ENCODE peak calls at places on chromosomes 6 and 20, in nine cellular contexts. One of them, this sample, is unnamed.

GRCh38 chr20:52103911-52104545 is 87.6 kb downstream of the ZFP64 start:
- DNase-seq in AG04449: no peak
- DNase-seq in B cell: peak; percentile 6
- DNase-seq in nephron progenitor cell: peak; percentile 44
- DNase-seq in upper lobe of right lung: peak; percentile 48
- DNase-seq in tibial nerve: no peak
- DNase-seq in WTC11: peak; percentile 68
- DNase-seq in glutamatergic neuron: peak; percentile 32
- DNase-seq in lower leg skin: no peak
- DNase-seq in this sample: no peak

GRCh38 chr6:25596928-25597818 is 54.8 kb upstream of the SCGN start:
- DNase-seq in lower leg skin: no peak
- DNase-seq in AG04449: no peak
- DNase-seq in glutamatergic neuron: no peak
- DNase-seq in tibial nerve: no peak
- DNase-seq in WTC11: no peak
- DNase-seq in B cell: no peak
- DNase-seq in nephron progenitor cell: no peak
- DNase-seq in upper lobe of right lung: no peak
- DNase-seq in this sample: no peak

GRCh38 chr6:100116409-100117194 is 122.6 kb upstream of the MCHR2 start:
- DNase-seq in glutamatergic neuron: peak; percentile 51
- DNase-seq in WTC11: peak; percentile 43
- DNase-seq in upper lobe of right lung: no peak
- DNase-seq in nephron progenitor cell: peak; percentile 41
- DNase-seq in tibial nerve: peak; percentile 61
- DNase-seq in lower leg skin: no peak
- DNase-seq in AG04449: no peak
- DNase-seq in B cell: peak; percentile 37
- DNase-seq in this sample: peak; percentile 38

GRCh38 chr6:32152414-32153251 is 894 bp upstream of the PRRT1 start:
- DNase-seq in tibial nerve: no peak
- DNase-seq in upper lobe of right lung: no peak
- DNase-seq in AG04449: no peak
- DNase-seq in WTC11: no peak
- DNase-seq in glutamatergic neuron: peak; percentile 23
- DNase-seq in nephron progenitor cell: no peak
- DNase-seq in lower leg skin: no peak
- DNase-seq in B cell: no peak
- DNase-seq in this sample: no peak

GRCh38 chr6:6320901-6321300 is 439 bp upstream of the F13A1 start:
- DNase-seq in lower leg skin: no peak
- DNase-seq in tibial nerve: no peak
- DNase-seq in AG04449: no peak
- DNase-seq in nephron progenitor cell: no peak
- DNase-seq in glutamatergic neuron: no peak
- DNase-seq in B cell: no peak
- DNase-seq in upper lobe of right lung: no peak
- DNase-seq in WTC11: no peak
- DNase-seq in this sample: no peak

GRCh38 chr6:122789862-122790739 is 1.0 kb downstream of the SMPDL3A start:
- DNase-seq in AG04449: no peak
- DNase-seq in glutamatergic neuron: peak; percentile 18
- DNase-seq in nephron progenitor cell: peak; percentile 20
- DNase-seq in WTC11: peak; percentile 42
- DNase-seq in lower leg skin: no peak
- DNase-seq in upper lobe of right lung: peak; percentile 64
- DNase-seq in tibial nerve: peak; percentile 45
- DNase-seq in B cell: peak; percentile 20
- DNase-seq in this sample: no peak

GRCh38 chr6:47135772-47136171 is 93.6 kb upstream of the ADGRF1 start:
- DNase-seq in upper lobe of right lung: no peak
- DNase-seq in AG04449: peak; percentile 44
- DNase-seq in lower leg skin: no peak
- DNase-seq in WTC11: no peak
- DNase-seq in B cell: no peak
- DNase-seq in nephron progenitor cell: no peak
- DNase-seq in tibial nerve: no peak
- DNase-seq in glutamatergic neuron: no peak
- DNase-seq in this sample: no peak

GRCh38 chr20:33169176-33169794 is 1.3 kb downstream of the BPIFA2 start:
- DNase-seq in WTC11: peak; percentile 70
- DNase-seq in tibial nerve: no peak
- DNase-seq in lower leg skin: no peak
- DNase-seq in AG04449: no peak
- DNase-seq in upper lobe of right lung: no peak
- DNase-seq in B cell: no peak
- DNase-seq in nephron progenitor cell: peak; percentile 21
- DNase-seq in glutamatergic neuron: no peak
- DNase-seq in this sample: peak; percentile 35

GRCh38 chr20:23658989-23659609 is 21.3 kb upstream of the CST3 start:
- DNase-seq in nephron progenitor cell: no peak
- DNase-seq in tibial nerve: no peak
- DNase-seq in lower leg skin: no peak
- DNase-seq in AG04449: no peak
- DNase-seq in WTC11: no peak
- DNase-seq in glutamatergic neuron: no peak
- DNase-seq in upper lobe of right lung: no peak
- DNase-seq in B cell: no peak
- DNase-seq in this sample: no peak

GRCh38 chr6:119742188-119742803 is 392.7 kb upstream of the MAN1A1 start:
- DNase-seq in lower leg skin: peak; percentile 89
- DNase-seq in B cell: peak; percentile 73
- DNase-seq in WTC11: peak; percentile 86
- DNase-seq in AG04449: no peak
- DNase-seq in glutamatergic neuron: peak; percentile 85
- DNase-seq in tibial nerve: peak; percentile 81
- DNase-seq in upper lobe of right lung: peak; percentile 74
- DNase-seq in nephron progenitor cell: peak; percentile 80
- DNase-seq in this sample: peak; percentile 77

GRCh38 chr6:46044876-46045617 is 29.4 kb upstream of the CLIC5 start:
- DNase-seq in B cell: no peak
- DNase-seq in nephron progenitor cell: no peak
- DNase-seq in glutamatergic neuron: no peak
- DNase-seq in WTC11: no peak
- DNase-seq in upper lobe of right lung: no peak
- DNase-seq in lower leg skin: no peak
- DNase-seq in tibial nerve: peak; percentile 70
- DNase-seq in AG04449: peak; percentile 7
- DNase-seq in this sample: no peak

GRCh38 chr20:39983183-39983582 is 705.9 kb downstream of the MAFB start:
- DNase-seq in B cell: no peak
- DNase-seq in glutamatergic neuron: no peak
- DNase-seq in tibial nerve: no peak
- DNase-seq in WTC11: no peak
- DNase-seq in lower leg skin: no peak
- DNase-seq in AG04449: no peak
- DNase-seq in upper lobe of right lung: no peak
- DNase-seq in nephron progenitor cell: no peak
- DNase-seq in this sample: no peak

GRCh38 chr6:36760685-36761435 is 63.2 kb downstream of the RAB44 start:
- DNase-seq in glutamatergic neuron: no peak
- DNase-seq in lower leg skin: no peak
- DNase-seq in nephron progenitor cell: no peak
- DNase-seq in B cell: no peak
- DNase-seq in tibial nerve: no peak
- DNase-seq in WTC11: no peak
- DNase-seq in upper lobe of right lung: no peak
- DNase-seq in AG04449: no peak
- DNase-seq in this sample: no peak

GRCh38 chr6:53960311-53960710 is 150.9 kb upstream of the MLIP start:
- DNase-seq in WTC11: no peak
- DNase-seq in lower leg skin: no peak
- DNase-seq in glutamatergic neuron: no peak
- DNase-seq in tibial nerve: no peak
- DNase-seq in nephron progenitor cell: no peak
- DNase-seq in AG04449: no peak
- DNase-seq in B cell: no peak
- DNase-seq in upper lobe of right lung: no peak
- DNase-seq in this sample: no peak

GRCh38 chr20:20138301-20139064 is 86.2 kb downstream of the CFAP61 start:
- DNase-seq in B cell: no peak
- DNase-seq in nephron progenitor cell: no peak
- DNase-seq in WTC11: no peak
- DNase-seq in lower leg skin: no peak
- DNase-seq in tibial nerve: no peak
- DNase-seq in glutamatergic neuron: no peak
- DNase-seq in AG04449: no peak
- DNase-seq in upper lobe of right lung: no peak
- DNase-seq in this sample: no peak

GRCh38 chr6:156934054-156934424 is 156.9 kb downstream of the ARID1B start:
- DNase-seq in AG04449: no peak
- DNase-seq in B cell: no peak
- DNase-seq in upper lobe of right lung: no peak
- DNase-seq in WTC11: no peak
- DNase-seq in glutamatergic neuron: no peak
- DNase-seq in nephron progenitor cell: no peak
- DNase-seq in tibial nerve: no peak
- DNase-seq in lower leg skin: no peak
- DNase-seq in this sample: no peak
- TF ChIP-seq CTCF in AG04449: no peak
- TF ChIP-seq CTCF in B cell: no peak
- TF ChIP-seq CTCF in upper lobe of right lung: no peak
- TF ChIP-seq CTCF in WTC11: no peak
- TF ChIP-seq CTCF in glutamatergic neuron: no peak
- TF ChIP-seq CTCF in nephron progenitor cell: no peak
- TF ChIP-seq CTCF in tibial nerve: no peak
- TF ChIP-seq CTCF in lower leg skin: no peak
- TF ChIP-seq CTCF in this sample: no peak

GRCh38 chr6:43143235-43144124 is 27.6 kb upstream of the SRF start:
- DNase-seq in glutamatergic neuron: peak; percentile 91
- DNase-seq in AG04449: peak; percentile 75
- DNase-seq in nephron progenitor cell: peak; percentile 87
- DNase-seq in B cell: peak; percentile 84
- DNase-seq in WTC11: peak; percentile 94
- DNase-seq in upper lobe of right lung: peak; percentile 91
- DNase-seq in tibial nerve: peak; percentile 80
- DNase-seq in lower leg skin: peak; percentile 96
- DNase-seq in this sample: peak; percentile 87
- TF ChIP-seq CTCF in glutamatergic neuron: peak; percentile 89
- TF ChIP-seq CTCF in AG04449: peak; percentile 98
- TF ChIP-seq CTCF in nephron progenitor cell: peak; percentile 96
- TF ChIP-seq CTCF in B cell: peak; percentile 87
- TF ChIP-seq CTCF in WTC11: peak; percentile 92
- TF ChIP-seq CTCF in upper lobe of right lung: peak; percentile 95
- TF ChIP-seq CTCF in tibial nerve: peak; percentile 95
- TF ChIP-seq CTCF in lower leg skin: no peak
- TF ChIP-seq CTCF in this sample: peak; percentile 99

GRCh38 chr6:41228616-41229015 is 467 bp downstream of the TREML4 start:
- DNase-seq in lower leg skin: no peak
- DNase-seq in tibial nerve: no peak
- DNase-seq in WTC11: peak; percentile 46
- DNase-seq in glutamatergic neuron: no peak
- DNase-seq in AG04449: no peak
- DNase-seq in nephron progenitor cell: no peak
- DNase-seq in B cell: no peak
- DNase-seq in upper lobe of right lung: no peak
- DNase-seq in this sample: no peak
- TF ChIP-seq CTCF in lower leg skin: no peak
- TF ChIP-seq CTCF in tibial nerve: no peak
- TF ChIP-seq CTCF in WTC11: peak; percentile 20
- TF ChIP-seq CTCF in glutamatergic neuron: no peak
- TF ChIP-seq CTCF in AG04449: no peak
- TF ChIP-seq CTCF in nephron progenitor cell: no peak
- TF ChIP-seq CTCF in B cell: no peak
- TF ChIP-seq CTCF in upper lobe of right lung: no peak
- TF ChIP-seq CTCF in this sample: no peak

GRCh38 chr20:46621492-46621891 is 29.8 kb downstream of the SLC13A3 start:
- DNase-seq in WTC11: no peak
- DNase-seq in upper lobe of right lung: no peak
- DNase-seq in lower leg skin: no peak
- DNase-seq in B cell: no peak
- DNase-seq in nephron progenitor cell: no peak
- DNase-seq in AG04449: peak; percentile 7
- DNase-seq in tibial nerve: no peak
- DNase-seq in glutamatergic neuron: no peak
- DNase-seq in this sample: no peak
- TF ChIP-seq CTCF in WTC11: no peak
- TF ChIP-seq CTCF in upper lobe of right lung: no peak
- TF ChIP-seq CTCF in lower leg skin: no peak
- TF ChIP-seq CTCF in B cell: no peak
- TF ChIP-seq CTCF in nephron progenitor cell: no peak
- TF ChIP-seq CTCF in AG04449: no peak
- TF ChIP-seq CTCF in tibial nerve: no peak
- TF ChIP-seq CTCF in glutamatergic neuron: no peak
- TF ChIP-seq CTCF in this sample: no peak

DNA sequence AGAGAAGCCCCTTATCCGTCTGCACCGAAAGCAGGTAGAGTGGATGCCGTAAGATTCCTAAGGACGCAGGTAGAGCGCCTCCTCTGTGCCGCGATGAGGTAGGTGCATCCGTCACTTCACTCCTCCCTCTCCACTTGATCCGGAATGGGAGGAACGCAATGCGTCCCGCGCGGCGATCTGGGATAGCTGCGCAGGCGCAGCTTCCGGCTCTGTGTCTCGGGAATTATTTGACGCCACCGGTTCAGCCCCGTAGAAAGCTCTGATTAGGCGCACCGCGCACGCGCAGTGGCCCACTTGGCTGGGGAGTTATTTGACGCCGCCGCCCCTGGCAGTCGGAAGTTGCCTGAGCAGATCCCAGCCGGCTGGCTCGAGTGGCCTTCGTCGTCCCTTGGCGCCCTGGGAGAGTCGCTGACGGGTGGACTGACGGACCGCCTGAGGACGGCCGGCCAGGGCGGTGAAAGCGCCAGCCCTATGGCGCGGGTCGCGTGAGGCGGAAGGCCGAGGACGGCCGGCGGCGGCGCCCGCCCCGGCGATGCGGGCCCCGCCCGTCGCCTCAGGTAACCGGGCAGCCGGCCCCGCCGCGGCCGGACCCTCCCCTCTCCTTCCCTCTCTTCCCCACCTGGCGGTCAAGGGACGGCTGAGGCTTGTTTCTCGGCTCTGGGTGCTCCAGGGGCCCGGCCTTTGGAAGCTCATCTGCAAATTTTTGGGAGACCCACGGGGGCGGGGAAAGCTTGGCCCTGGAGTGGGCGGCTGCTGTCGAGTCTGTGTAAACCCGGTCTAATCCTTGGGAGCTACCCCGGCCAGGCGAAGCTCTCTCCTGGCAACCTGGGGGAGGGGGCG is at the start of gene RALGAPB:
- DNase-seq in glutamatergic neuron: peak; percentile 99
- DNase-seq in tibial nerve: peak; percentile 98
- DNase-seq in AG04449: peak; percentile 66
- DNase-seq in WTC11: peak; percentile 99
- DNase-seq in upper lobe of right lung: peak; percentile 100
- DNase-seq in B cell: peak; percentile 98
- DNase-seq in lower leg skin: peak; percentile 100
- DNase-seq in nephron progenitor cell: peak; percentile 98
- DNase-seq in this sample: peak; percentile 97
- TF ChIP-seq CTCF in glutamatergic neuron: peak; percentile 13
- TF ChIP-seq CTCF in tibial nerve: no peak
- TF ChIP-seq CTCF in AG04449: peak; percentile 54
- TF ChIP-seq CTCF in WTC11: no peak
- TF ChIP-seq CTCF in upper lobe of right lung: peak; percentile 54
- TF ChIP-seq CTCF in B cell: no peak
- TF ChIP-seq CTCF in lower leg skin: no peak
- TF ChIP-seq CTCF in nephron progenitor cell: no peak
- TF ChIP-seq CTCF in this sample: peak; percentile 60

This sample was measured in neural crest cell.